ENCODE peak calls at places on chromosomes 7 and 10, in five cellular contexts. F, J, E, L and V are unnamed samples.

GRCh38 chr10:13759167-13759566 is 172.4 kb downstream of the PRPF18 start:
- DNase-seq in F (no peak), J (no peak), E (no peak), L (no peak), V (peak; percentile 29)

GRCh38 chr10:78772486-78772885 is 296.3 kb upstream of the ZMIZ1 start:
- DNase-seq in L (no peak), J (no peak), F (no peak), E (no peak), V (no peak)

GRCh38 chr10:89206402-89207180 is 526 bp downstream of the CH25H start:
- DNase-seq in L (no peak), E (peak; percentile 49), J (peak; percentile 82), F (peak; percentile 77), V (peak; percentile 61)

GRCh38 chr10:48279081-48279751 is 4.7 kb upstream of the FRMPD2 start:
- DNase-seq in J (no peak), F (no peak), L (no peak), E (no peak), V (no peak)

GRCh38 chr7:44281811-44282600 is 43.4 kb downstream of the CAMK2B start:
- DNase-seq in L (peak; percentile 1), J (peak; percentile 56), F (no peak), E (no peak), V (peak; percentile 30)

GRCh38 chr10:14560274-14560673 is 214.4 kb downstream of the FAM107B start:
- DNase-seq in L (no peak), F (no peak), J (no peak), E (peak; percentile 38), V (peak; percentile 46)

GRCh38 chr7:120586561-120586960 is 271.4 kb downstream of the TSPAN12 start:
- DNase-seq in F (no peak), J (no peak), E (no peak), L (no peak), V (no peak)

GRCh38 chr10:69494626-69495558 is 43.6 kb downstream of the TSPAN15 start:
- DNase-seq in L (no peak), J (peak; percentile 41), E (no peak), F (no peak), V (no peak)

GRCh38 chr7:149495785-149496641 is 1.6 kb downstream of the ZNF746 start:
- DNase-seq in J (peak; percentile 87), E (peak; percentile 84), F (no peak), L (peak; percentile 51), V (no peak)

GRCh38 chr10:94027197-94027596 is 33.5 kb downstream of the PLCE1 start:
- DNase-seq in E (no peak), L (no peak), F (no peak), J (no peak), V (no peak)

GRCh38 chr10:104711167-104711765 is 70.2 kb downstream of the SORCS3 start:
- DNase-seq in J (no peak), E (no peak), L (no peak), F (no peak), V (no peak)

GRCh38 chr7:138001529-138002095 is at the start of gene CREB3L2:
- DNase-seq in J (no peak), E (peak; percentile 71), F (no peak), L (peak; percentile 27), V (peak; percentile 83)

GRCh38 chr7:47327698-47328391 is 254.1 kb downstream of the TNS3 start:
- DNase-seq in F (peak; percentile 85), E (peak; percentile 84), J (peak; percentile 96), L (peak; percentile 69), V (peak; percentile 65)

GRCh38 chr7:151503902-151504714 is 15.6 kb downstream of the RHEB start:
- DNase-seq in E (peak; percentile 97), L (peak; percentile 78), J (no peak), F (no peak), V (no peak)

GRCh38 chr10:75994332-75995040 is 563.1 kb downstream of the LRMDA start:
- DNase-seq in J (no peak), F (no peak), E (no peak), L (no peak), V (no peak)

GRCh38 chr7:98399903-98400537 is 870 bp downstream of the BAIAP2L1 start:
- DNase-seq in F (peak; percentile 58), L (no peak), E (no peak), J (no peak), V (no peak)

GRCh38 chr7:134549366-134549765 is 456 bp downstream of the AKR1B15 start:
- DNase-seq in J (no peak), E (no peak), L (no peak), F (no peak), V (no peak)

GRCh38 chr10:3886666-3887251 is 101.8 kb upstream of the KLF6 start:
- DNase-seq in F (no peak), E (peak; percentile 88), J (no peak), L (peak; percentile 38), V (no peak)

GRCh38 chr7:151894131-151895007 is 17.5 kb upstream of the PRKAG2 start:
- DNase-seq in E (no peak), J (peak; percentile 65), F (no peak), L (no peak), V (no peak)

GRCh38 chr7:157587487-157588270 is 250.9 kb downstream of the DNAJB6 start:
- DNase-seq in L (no peak), E (no peak), F (no peak), J (peak; percentile 29), V (no peak)

GRCh38 chr10:14507156-14507555 is 176.4 kb upstream of the FRMD4A start:
- DNase-seq in F (no peak), L (no peak), J (no peak), E (no peak), V (no peak)

GRCh38 chr10:75283150-75284096 is 47.7 kb upstream of the COMTD1 start:
- DNase-seq in E (peak; percentile 80), L (no peak), F (peak; percentile 65), J (no peak), V (no peak)

GRCh38 chr7:29127527-29127926 is 18.8 kb downstream of the CPVL start:
- DNase-seq in J (no peak), F (no peak), E (no peak), L (no peak), V (no peak)

GRCh38 chr10:87547734-87548311 is 43.1 kb downstream of the MINPP1 start:
- DNase-seq in E (peak; percentile 74), L (no peak), J (no peak), F (no peak), V (no peak)

GRCh38 chr10:126129026-126129425 is 232.7 kb downstream of the FANK1 start:
- DNase-seq in L (no peak), J (no peak), E (no peak), F (no peak), V (no peak)

GRCh38 chr7:26534649-26535482 is 243.2 kb downstream of the SNX10 start:
- DNase-seq in E (no peak), L (no peak), F (no peak), J (no peak), V (no peak)

DNA sequence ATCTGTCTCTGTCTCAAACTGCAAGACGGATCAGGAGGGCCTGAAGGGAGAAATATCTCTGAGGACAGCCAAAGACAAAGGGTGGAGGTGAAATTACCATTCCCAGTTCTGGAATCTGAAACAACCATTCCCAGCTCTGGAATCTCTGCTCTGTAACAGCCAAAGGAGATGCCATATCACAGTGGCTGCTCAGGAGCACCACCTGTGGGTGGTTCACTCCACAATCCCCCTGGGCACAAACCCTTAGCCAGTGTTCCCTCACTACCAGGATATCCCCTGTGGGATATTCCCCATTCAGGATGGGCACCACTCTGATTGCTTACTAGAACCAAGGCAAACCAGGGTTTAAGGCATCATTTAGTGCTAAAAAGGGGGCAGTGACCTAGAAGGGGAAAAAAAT is 199.0 kb downstream of the HTR7 start:
- DNase-seq in F (peak; percentile 48), E (no peak), L (no peak), J (no peak), V (no peak)
- TF ChIP-seq CTCF in F (peak; percentile 47), E (no peak), L (no peak), J (no peak), V (no peak)

GRCh38 chr7:140079121-140079536 is 16.4 kb upstream of the PARP12 start:
- DNase-seq in F (peak; percentile 68), J (no peak), E (peak; percentile 43), L (peak; percentile 57), V (peak; percentile 56)
- TF ChIP-seq CTCF in F (peak; percentile 96), J (no peak), E (peak; percentile 29), L (peak; percentile 11), V (no peak)

GRCh38 chr10:101060951-101061813 is 607 bp upstream of the KAZALD1 start:
- DNase-seq in L (peak; percentile 87), F (peak; percentile 99), J (peak; percentile 99), E (peak; percentile 94), V (peak; percentile 93)
- TF ChIP-seq CTCF in L (no peak), F (no peak), J (no peak), E (no peak), V (no peak)

GRCh38 chr7:95476072-95476845 is 9.5 kb upstream of the ASB4 start:
- DNase-seq in J (no peak), E (peak; percentile 6), F (no peak), L (no peak), V (no peak)

GRCh38 chr7:95479992-95480624 is 5.6 kb upstream of the ASB4 start:
- DNase-seq in J (no peak), E (no peak), L (no peak), F (no peak), V (no peak)

GRCh38 chr7:95481768-95482167 is 4.0 kb upstream of the ASB4 start:
- DNase-seq in J (no peak), F (no peak), E (no peak), L (no peak), V (no peak)

GRCh38 chr7:95476904-95477594 is 8.7 kb upstream of the ASB4 start:
- DNase-seq in J (no peak), F (no peak), L (peak; percentile 38), E (peak; percentile 83), V (peak; percentile 63)

GRCh38 chr7:95478139-95479037 is 7.4 kb upstream of the ASB4 start:
- DNase-seq in J (no peak), L (no peak), E (peak; percentile 66), F (no peak), V (no peak)
- TF ChIP-seq CTCF in J (peak; percentile 37), L (no peak), E (peak; percentile 52), F (peak; percentile 50), V (no peak)

GRCh38 chr10:58065529-58065815 is 202.2 kb downstream of the IPMK start:
- DNase-seq in L (no peak), J (no peak), F (no peak), E (no peak), V (no peak)
- TF ChIP-seq CTCF in L (no peak), J (no peak), F (no peak), E (no peak), V (no peak)

GRCh38 chr7:101217388-101218235 is at the start of the genes PLOD3 and ZNHIT1:
- DNase-seq in L (peak; percentile 95), J (peak; percentile 98), E (peak; percentile 98), F (peak; percentile 95), V (peak; percentile 96)
- TF ChIP-seq CTCF in L (no peak), J (no peak), E (no peak), F (peak; percentile 28), V (no peak)